ENCODE peak calls at places on chromosomes 16 and 17, in nine cellular contexts. One of them, this sample, is unnamed.

GRCh38 chr16:30376508-30376907 is 1.9 kb downstream of the MYL11 start:
- DNase-seq in bronchial epithelial cell: no peak
- DNase-seq in sigmoid colon: no peak
- DNase-seq in colonic mucosa: no peak
- DNase-seq in HFF-Myc: no peak
- DNase-seq in ovary: peak; percentile 19
- DNase-seq in mucosa of descending colon: no peak
- DNase-seq in lower lobe of right lung: no peak
- DNase-seq in fibroblast of lung: no peak
- DNase-seq in this sample: no peak

GRCh38 chr16:68086336-68086821 is 1.2 kb downstream of the NFATC3 start:
- DNase-seq in bronchial epithelial cell: peak; percentile 67
- DNase-seq in mucosa of descending colon: no peak
- DNase-seq in ovary: no peak
- DNase-seq in lower lobe of right lung: no peak
- DNase-seq in HFF-Myc: no peak
- DNase-seq in colonic mucosa: no peak
- DNase-seq in sigmoid colon: no peak
- DNase-seq in fibroblast of lung: peak; percentile 53
- DNase-seq in this sample: no peak

GRCh38 chr17:65208753-65209152 is 71.6 kb downstream of the RGS9 start:
- DNase-seq in bronchial epithelial cell: no peak
- DNase-seq in mucosa of descending colon: no peak
- DNase-seq in lower lobe of right lung: no peak
- DNase-seq in fibroblast of lung: no peak
- DNase-seq in ovary: no peak
- DNase-seq in HFF-Myc: no peak
- DNase-seq in sigmoid colon: no peak
- DNase-seq in colonic mucosa: no peak
- DNase-seq in this sample: no peak

GRCh38 chr16:8567355-8568230 is 22.7 kb downstream of the TMEM114 start:
- DNase-seq in mucosa of descending colon: peak; percentile 75
- DNase-seq in lower lobe of right lung: peak; percentile 71
- DNase-seq in bronchial epithelial cell: peak; percentile 82
- DNase-seq in colonic mucosa: peak; percentile 82
- DNase-seq in ovary: peak; percentile 47
- DNase-seq in HFF-Myc: peak; percentile 87
- DNase-seq in fibroblast of lung: peak; percentile 91
- DNase-seq in sigmoid colon: peak; percentile 82
- DNase-seq in this sample: peak; percentile 95

GRCh38 chr16:89320717-89321501 is 103.4 kb downstream of the ZNF778 start:
- DNase-seq in ovary: peak; percentile 59
- DNase-seq in fibroblast of lung: peak; percentile 42
- DNase-seq in HFF-Myc: no peak
- DNase-seq in colonic mucosa: peak; percentile 85
- DNase-seq in lower lobe of right lung: peak; percentile 50
- DNase-seq in mucosa of descending colon: peak; percentile 78
- DNase-seq in sigmoid colon: no peak
- DNase-seq in bronchial epithelial cell: peak; percentile 35
- DNase-seq in this sample: no peak

GRCh38 chr16:54270711-54271110 is 15.9 kb downstream of the IRX3 start:
- DNase-seq in mucosa of descending colon: no peak
- DNase-seq in fibroblast of lung: no peak
- DNase-seq in bronchial epithelial cell: no peak
- DNase-seq in sigmoid colon: no peak
- DNase-seq in colonic mucosa: no peak
- DNase-seq in lower lobe of right lung: no peak
- DNase-seq in ovary: no peak
- DNase-seq in HFF-Myc: no peak
- DNase-seq in this sample: no peak

GRCh38 chr16:67529639-67530012 is 997 bp downstream of the RIPOR1 start:
- DNase-seq in lower lobe of right lung: no peak
- DNase-seq in ovary: no peak
- DNase-seq in sigmoid colon: no peak
- DNase-seq in HFF-Myc: no peak
- DNase-seq in fibroblast of lung: peak; percentile 32
- DNase-seq in colonic mucosa: no peak
- DNase-seq in mucosa of descending colon: no peak
- DNase-seq in bronchial epithelial cell: no peak
- DNase-seq in this sample: peak; percentile 51

GRCh38 chr16:74667215-74667765 is 613 bp upstream of the RFWD3 start:
- DNase-seq in fibroblast of lung: peak; percentile 17
- DNase-seq in sigmoid colon: peak; percentile 69
- DNase-seq in colonic mucosa: peak; percentile 51
- DNase-seq in ovary: peak; percentile 20
- DNase-seq in bronchial epithelial cell: no peak
- DNase-seq in HFF-Myc: no peak
- DNase-seq in lower lobe of right lung: peak; percentile 59
- DNase-seq in mucosa of descending colon: peak; percentile 42
- DNase-seq in this sample: peak; percentile 35

GRCh38 chr17:37259030-37259735 is 116.6 kb upstream of the C17orf78 start:
- DNase-seq in ovary: no peak
- DNase-seq in fibroblast of lung: no peak
- DNase-seq in colonic mucosa: no peak
- DNase-seq in mucosa of descending colon: no peak
- DNase-seq in sigmoid colon: no peak
- DNase-seq in lower lobe of right lung: no peak
- DNase-seq in bronchial epithelial cell: peak; percentile 66
- DNase-seq in HFF-Myc: no peak
- DNase-seq in this sample: peak; percentile 63

GRCh38 chr16:31507617-31507928 is 618 bp downstream of the RUSF1 start:
- DNase-seq in mucosa of descending colon: peak; percentile 42
- DNase-seq in bronchial epithelial cell: no peak
- DNase-seq in colonic mucosa: no peak
- DNase-seq in HFF-Myc: no peak
- DNase-seq in fibroblast of lung: no peak
- DNase-seq in lower lobe of right lung: no peak
- DNase-seq in ovary: no peak
- DNase-seq in sigmoid colon: no peak
- DNase-seq in this sample: no peak

GRCh38 chr16:12406840-12407690 is 396.6 kb downstream of the CPPED1 start:
- DNase-seq in bronchial epithelial cell: peak; percentile 4
- DNase-seq in sigmoid colon: no peak
- DNase-seq in ovary: no peak
- DNase-seq in fibroblast of lung: peak; percentile 32
- DNase-seq in HFF-Myc: no peak
- DNase-seq in lower lobe of right lung: no peak
- DNase-seq in colonic mucosa: no peak
- DNase-seq in mucosa of descending colon: no peak
- DNase-seq in this sample: no peak

DNA sequence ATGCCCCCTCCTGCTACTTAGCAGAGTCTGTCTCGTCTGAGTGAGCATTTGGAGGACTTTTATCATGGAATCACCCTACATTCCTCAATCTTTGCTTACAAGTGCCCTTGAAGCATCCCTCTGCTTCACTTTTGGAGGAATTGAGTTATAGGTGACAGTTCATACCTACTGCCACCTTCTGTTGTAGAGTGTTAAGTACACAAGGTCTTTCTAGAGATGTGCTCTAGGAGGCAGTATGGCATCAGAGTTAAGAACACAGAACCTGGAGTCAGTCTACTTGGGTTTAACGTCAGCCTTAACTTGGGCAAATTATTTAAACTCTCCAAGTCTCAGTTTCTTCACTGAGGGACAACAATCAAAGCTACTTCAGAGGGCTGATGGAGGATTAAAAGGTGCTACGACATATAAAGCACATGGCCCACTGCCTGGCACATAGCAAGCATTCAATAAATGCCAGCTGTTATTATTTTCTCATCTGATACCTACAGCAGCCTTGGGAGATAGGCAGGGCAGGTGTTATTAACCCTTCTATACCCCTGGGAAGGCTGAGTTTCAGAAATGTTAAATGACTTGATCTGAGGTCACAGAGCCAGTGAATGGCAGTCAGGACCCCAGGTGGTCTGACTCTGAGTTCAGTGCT is 62.2 kb downstream of the UTP18 start:
- DNase-seq in sigmoid colon: no peak
- DNase-seq in bronchial epithelial cell: peak; percentile 44
- DNase-seq in HFF-Myc: no peak
- DNase-seq in lower lobe of right lung: no peak
- DNase-seq in ovary: no peak
- DNase-seq in mucosa of descending colon: no peak
- DNase-seq in fibroblast of lung: no peak
- DNase-seq in colonic mucosa: no peak
- DNase-seq in this sample: peak; percentile 33
- TF ChIP-seq CTCF in sigmoid colon: no peak
- TF ChIP-seq CTCF in bronchial epithelial cell: peak; percentile 50
- TF ChIP-seq CTCF in HFF-Myc: peak; percentile 33
- TF ChIP-seq CTCF in lower lobe of right lung: no peak
- TF ChIP-seq CTCF in ovary: no peak
- TF ChIP-seq CTCF in mucosa of descending colon: no peak
- TF ChIP-seq CTCF in fibroblast of lung: peak; percentile 37
- TF ChIP-seq CTCF in colonic mucosa: no peak
- TF ChIP-seq CTCF in this sample: peak; percentile 39

GRCh38 chr16:49278944-49279725 is 2.5 kb downstream of the CBLN1 start:
- DNase-seq in bronchial epithelial cell: no peak
- DNase-seq in sigmoid colon: no peak
- DNase-seq in colonic mucosa: no peak
- DNase-seq in mucosa of descending colon: no peak
- DNase-seq in lower lobe of right lung: no peak
- DNase-seq in ovary: no peak
- DNase-seq in HFF-Myc: no peak
- DNase-seq in fibroblast of lung: no peak
- DNase-seq in this sample: no peak

GRCh38 chr16:49281481-49281842 is at the start of gene CBLN1:
- DNase-seq in lower lobe of right lung: no peak
- DNase-seq in ovary: no peak
- DNase-seq in mucosa of descending colon: no peak
- DNase-seq in HFF-Myc: no peak
- DNase-seq in fibroblast of lung: no peak
- DNase-seq in bronchial epithelial cell: no peak
- DNase-seq in sigmoid colon: no peak
- DNase-seq in colonic mucosa: no peak
- DNase-seq in this sample: no peak

GRCh38 chr16:49280022-49280741 is 1.5 kb downstream of the CBLN1 start:
- DNase-seq in sigmoid colon: no peak
- DNase-seq in lower lobe of right lung: no peak
- DNase-seq in bronchial epithelial cell: no peak
- DNase-seq in HFF-Myc: no peak
- DNase-seq in ovary: no peak
- DNase-seq in colonic mucosa: no peak
- DNase-seq in fibroblast of lung: no peak
- DNase-seq in mucosa of descending colon: no peak
- DNase-seq in this sample: no peak

GRCh38 chr16:49281843-49282642 is 405 bp upstream of the CBLN1 start:
- DNase-seq in HFF-Myc: peak; percentile 21
- DNase-seq in lower lobe of right lung: peak; percentile 89
- DNase-seq in sigmoid colon: peak; percentile 88
- DNase-seq in colonic mucosa: peak; percentile 90
- DNase-seq in fibroblast of lung: peak; percentile 23
- DNase-seq in mucosa of descending colon: peak; percentile 92
- DNase-seq in ovary: peak; percentile 23
- DNase-seq in bronchial epithelial cell: peak; percentile 46
- DNase-seq in this sample: peak; percentile 56

DNA sequence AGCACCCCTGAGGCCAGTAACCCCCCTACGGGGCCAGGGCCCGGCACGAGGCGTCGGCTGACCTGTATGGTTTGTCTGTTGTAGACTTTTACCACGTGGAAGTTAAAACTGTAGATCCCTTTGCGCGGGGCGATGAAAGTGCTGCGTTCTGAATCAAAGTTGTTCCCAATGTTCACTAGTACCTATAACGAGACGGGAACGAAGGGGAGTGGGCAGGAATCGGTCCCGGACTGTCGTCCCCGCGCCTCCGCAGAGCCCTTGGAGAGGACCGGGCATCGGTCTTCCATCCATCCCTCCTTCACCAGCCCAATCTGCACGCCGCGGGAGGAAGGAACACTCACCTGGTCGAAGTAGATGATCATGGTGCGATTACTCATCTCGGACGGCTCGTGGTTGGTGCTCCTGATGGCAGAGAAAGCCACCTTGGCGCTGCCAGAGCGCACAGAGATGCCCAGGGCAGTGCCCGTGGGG is 742 bp downstream of the CBLN1 start:
- DNase-seq in colonic mucosa: no peak
- DNase-seq in mucosa of descending colon: no peak
- DNase-seq in sigmoid colon: no peak
- DNase-seq in bronchial epithelial cell: no peak
- DNase-seq in lower lobe of right lung: no peak
- DNase-seq in ovary: no peak
- DNase-seq in HFF-Myc: no peak
- DNase-seq in fibroblast of lung: no peak
- DNase-seq in this sample: no peak
- H3K4me3 ChIP-seq in colonic mucosa: peak overlapping the region; percentile 36
- H3K4me3 ChIP-seq in mucosa of descending colon: no peak overlapping the region
- H3K4me3 ChIP-seq in sigmoid colon: peak overlapping the region; percentile 48
- H3K4me3 ChIP-seq in bronchial epithelial cell: no peak overlapping the region
- H3K4me3 ChIP-seq in lower lobe of right lung: no peak overlapping the region
- H3K4me3 ChIP-seq in ovary: no peak overlapping the region
- H3K4me3 ChIP-seq in HFF-Myc: no peak overlapping the region
- H3K4me3 ChIP-seq in fibroblast of lung: no peak overlapping the region
- H3K4me3 ChIP-seq in this sample: no peak overlapping the region

GRCh38 chr17:32854834-32855389 is 22.0 kb downstream of the MYO1D start:
- DNase-seq in sigmoid colon: no peak
- DNase-seq in ovary: no peak
- DNase-seq in fibroblast of lung: no peak
- DNase-seq in lower lobe of right lung: no peak
- DNase-seq in mucosa of descending colon: peak; percentile 81
- DNase-seq in bronchial epithelial cell: peak; percentile 23
- DNase-seq in HFF-Myc: no peak
- DNase-seq in colonic mucosa: peak; percentile 79
- DNase-seq in this sample: no peak
- TF ChIP-seq CTCF in sigmoid colon: peak; percentile 12
- TF ChIP-seq CTCF in ovary: no peak
- TF ChIP-seq CTCF in fibroblast of lung: no peak
- TF ChIP-seq CTCF in lower lobe of right lung: no peak
- TF ChIP-seq CTCF in mucosa of descending colon: no peak
- TF ChIP-seq CTCF in bronchial epithelial cell: no peak
- TF ChIP-seq CTCF in HFF-Myc: no peak
- TF ChIP-seq CTCF in colonic mucosa: peak; percentile 13
- TF ChIP-seq CTCF in this sample: peak; percentile 2

GRCh38 chr17:42456223-42457106 is 2.2 kb upstream of the ATP6V0A1 start:
- DNase-seq in bronchial epithelial cell: peak; percentile 78
- DNase-seq in ovary: no peak
- DNase-seq in fibroblast of lung: peak; percentile 91
- DNase-seq in sigmoid colon: no peak
- DNase-seq in lower lobe of right lung: no peak
- DNase-seq in colonic mucosa: no peak
- DNase-seq in mucosa of descending colon: no peak
- DNase-seq in HFF-Myc: no peak
- DNase-seq in this sample: peak; percentile 90
- H3K4me3 ChIP-seq in bronchial epithelial cell: no peak overlapping the region
- H3K4me3 ChIP-seq in ovary: no peak overlapping the region
- H3K4me3 ChIP-seq in fibroblast of lung: no peak overlapping the region
- H3K4me3 ChIP-seq in sigmoid colon: no peak overlapping the region
- H3K4me3 ChIP-seq in lower lobe of right lung: peak overlapping the region; percentile 31
- H3K4me3 ChIP-seq in colonic mucosa: no peak overlapping the region
- H3K4me3 ChIP-seq in mucosa of descending colon: no peak overlapping the region
- H3K4me3 ChIP-seq in HFF-Myc: no peak overlapping the region
- H3K4me3 ChIP-seq in this sample: no peak overlapping the region